ENCODE peak calls at places on chromosomes 5 and 9, in four cellular contexts. H is GM12878, O is K562, F is HL-60. J is an unnamed sample.

GRCh38 chr5:168270446-168270845 is 21.0 kb upstream of the WWC1 start:
- DNase-seq in H (no peak), O (no peak), F (no peak), J (no peak)

GRCh38 chr5:133732536-133732935 is 120.2 kb upstream of the FSTL4 start:
- DNase-seq in H (no peak), O (no peak), F (no peak), J (no peak)

GRCh38 chr5:178304761-178305645 is 72.4 kb upstream of the PHYKPL start:
- DNase-seq in H (no peak), O (no peak), F (no peak), J (no peak)

GRCh38 chr9:114287001-114287762 is 35.7 kb upstream of the ORM1 start:
- DNase-seq in H (no peak), O (no peak), F (no peak), J (no peak)

GRCh38 chr5:9112520-9113291 is 433.2 kb downstream of the SEMA5A start:
- DNase-seq in H (no peak), O (no peak), F (no peak), J (no peak)

GRCh38 chr9:114953917-114954316 is 23.5 kb upstream of the TNFSF8 start:
- DNase-seq in H (no peak), O (no peak), F (peak; percentile 84), J (no peak)

GRCh38 chr5:42970636-42971559 is 69.2 kb downstream of the ANXA2R start:
- DNase-seq in H (no peak), O (no peak), F (no peak), J (no peak)

GRCh38 chr5:67623078-67623477 is 426.5 kb upstream of the CD180 start:
- DNase-seq in H (no peak), O (no peak), F (no peak), J (no peak)

GRCh38 chr9:35272989-35273388 is 111.2 kb downstream of the UNC13B start:
- DNase-seq in H (no peak), O (no peak), F (no peak), J (no peak)

GRCh38 chr5:35777358-35778087 is 79.2 kb upstream of the IL7R start:
- DNase-seq in H (no peak), O (peak; percentile 56), F (peak; percentile 70), J (no peak)

GRCh38 chr5:102722930-102723329 is 32.2 kb upstream of the PAM start:
- DNase-seq in H (no peak), O (no peak), F (no peak), J (no peak)

GRCh38 chr5:96661841-96662724 is at the start of gene CAST:
- DNase-seq in H (peak; percentile 73), O (peak; percentile 25), F (peak; percentile 54), J (peak; percentile 71)

GRCh38 chr5:73981696-73982095 is 355.7 kb downstream of the ARHGEF28 start:
- DNase-seq in H (no peak), O (no peak), F (no peak), J (no peak)

GRCh38 chr5:170267431-170268152 is 30.0 kb downstream of the LCP2 start:
- DNase-seq in H (peak; percentile 34), O (peak; percentile 80), F (peak; percentile 80), J (peak; percentile 75)

GRCh38 chr5:57195060-57195459 is 21.2 kb downstream of the GPBP1 start:
- DNase-seq in H (no peak), O (no peak), F (no peak), J (no peak)

GRCh38 chr9:69385474-69386091 is 60.6 kb downstream of the ENTREP1 start:
- DNase-seq in H (no peak), O (no peak), F (no peak), J (no peak)

GRCh38 chr5:61933787-61934626 is 372.0 kb upstream of the KIF2A start:
- DNase-seq in H (peak; percentile 7), O (peak; percentile 14), F (peak; percentile 2), J (no peak)

GRCh38 chr5:27191786-27192505 is 153.6 kb upstream of the CDH9 start:
- DNase-seq in H (no peak), O (no peak), F (no peak), J (no peak)

GRCh38 chr9:35163413-35163812 is 1.6 kb downstream of the UNC13B start:
- DNase-seq in H (no peak), O (no peak), F (no peak), J (no peak)

GRCh38 chr5:71810023-71810422 is 90.9 kb downstream of the CARTPT start:
- DNase-seq in H (no peak), O (no peak), F (no peak), J (no peak)

GRCh38 chr9:130467371-130467770 is 22.6 kb downstream of the ASS1 start:
- DNase-seq in H (no peak), O (no peak), F (no peak), J (no peak)

GRCh38 chr5:154145268-154145667 is 45.3 kb upstream of the GALNT10 start:
- DNase-seq in H (no peak), O (no peak), F (no peak), J (no peak)

GRCh38 chr5:141876628-141877477 is 1.4 kb downstream of the PCDH1 start:
- DNase-seq in H (no peak), O (no peak), F (no peak), J (no peak)

GRCh38 chr5:172624996-172625939 is 15.8 kb upstream of the NEURL1B start:
- DNase-seq in H (no peak), O (no peak), F (no peak), J (no peak)

GRCh38 chr9:38619556-38620447 is 594 bp downstream of the ANKRD18A start:
- DNase-seq in H (no peak), O (no peak), F (peak; percentile 44), J (no peak)

GRCh38 chr9:8134629-8135028 is 335.1 kb upstream of the DMAC1 start:
- DNase-seq in H (no peak), O (no peak), F (no peak), J (no peak)

GRCh38 chr5:53418844-53419243 is 61.6 kb upstream of the FST start:
- DNase-seq in H (no peak), O (no peak), F (no peak), J (no peak)

GRCh38 chr5:92822183-92822582 is 758.8 kb downstream of the NR2F1-AS1 start:
- DNase-seq in H (no peak), O (no peak), F (no peak), J (no peak)

GRCh38 chr5:962801-963200 is 45.8 kb upstream of the NKD2 start:
- DNase-seq in H (no peak), O (no peak), F (no peak), J (no peak)

GRCh38 chr9:78032599-78033457 is 1.2 kb upstream of the GNAQ start:
- DNase-seq in H (no peak), O (no peak), F (peak; percentile 44), J (no peak)

GRCh38 chr9:19161257-19162025 is 34.1 kb upstream of the PLIN2 start:
- DNase-seq in H (peak; percentile 74), O (peak; percentile 25), F (peak; percentile 89), J (peak; percentile 18)

GRCh38 chr5:375921-376871 is 54.7 kb downstream of the AHRR start:
- DNase-seq in H (no peak), O (no peak), F (peak; percentile 1), J (no peak)

GRCh38 chr5:191036-191948 is at the start of gene LRRC14B:
- DNase-seq in H (no peak), O (no peak), F (peak; percentile 25), J (peak; percentile 65)

GRCh38 chr5:122332589-122333555 is 20.8 kb downstream of the SNCAIP start:
- DNase-seq in H (no peak), O (no peak), F (no peak), J (no peak)
- TF ChIP-seq SPI1 in H (no peak), O (no peak), F (no peak), J (no peak)

DNA sequence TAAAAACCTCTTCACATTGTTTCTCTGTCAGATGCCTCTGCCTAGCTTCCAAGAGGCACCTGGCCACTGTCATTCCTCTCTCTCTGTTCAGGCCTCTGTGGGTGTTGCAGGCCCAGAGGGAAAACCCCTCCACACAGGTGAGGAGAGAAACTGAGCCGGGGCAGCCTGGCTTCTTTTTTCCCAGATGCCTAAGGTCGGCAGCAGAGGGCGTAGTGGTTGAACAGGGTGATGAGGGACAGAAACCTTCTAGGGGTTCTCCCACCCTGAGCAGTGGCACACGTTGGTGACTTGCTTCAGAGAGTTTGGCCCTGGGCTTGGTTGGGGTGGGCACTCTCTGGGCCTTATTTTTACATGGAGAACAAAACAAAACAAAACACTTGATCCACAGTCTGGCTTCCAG is 12.2 kb downstream of the IL9 start:
- DNase-seq in H (no peak), O (peak; percentile 23), F (no peak), J (peak; percentile 25)
- TF ChIP-seq SPI1 in H (no peak), O (no peak), F (no peak), J (no peak)

GRCh38 chr5:116992681-116993080 is 418.1 kb upstream of the SEMA6A start:
- DNase-seq in H (no peak), O (no peak), F (no peak), J (no peak)

GRCh38 chr5:116990010-116990409 is 415.4 kb upstream of the SEMA6A start:
- DNase-seq in H (no peak), O (no peak), F (no peak), J (no peak)
- TF ChIP-seq SPI1 in H (no peak), O (no peak), F (no peak), J (no peak)

DNA sequence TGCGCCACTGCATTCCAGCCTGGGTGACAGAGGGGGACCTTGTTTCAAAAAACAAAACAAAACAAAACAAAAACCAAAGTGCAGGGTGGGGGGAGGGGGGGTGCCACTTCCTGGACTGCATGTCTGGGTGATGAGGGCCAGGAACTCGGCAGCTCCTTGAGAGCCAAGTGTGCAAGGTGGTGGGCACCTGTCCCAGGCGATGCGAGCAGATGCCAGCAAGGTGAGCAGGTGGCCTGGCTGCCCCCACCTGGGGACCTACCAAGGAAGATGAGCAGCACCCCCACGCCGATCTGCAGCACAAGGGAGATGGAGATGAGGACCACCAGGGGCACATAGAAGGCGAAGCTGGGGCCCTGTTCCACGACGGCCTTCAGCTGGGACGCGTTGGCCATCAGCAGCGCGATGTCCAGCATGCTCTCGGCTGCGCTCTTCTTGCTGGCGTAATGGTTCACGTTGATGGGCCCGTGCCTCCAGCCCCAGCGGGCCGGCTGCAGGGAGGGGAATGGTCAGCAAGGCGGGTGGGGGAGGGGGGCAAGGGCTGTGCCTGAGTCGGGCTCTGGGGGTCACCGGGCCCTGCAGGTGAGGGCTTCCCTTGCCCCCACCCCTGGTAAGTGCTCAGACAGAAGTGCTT is 7.8 kb downstream of the NINJ1 start:
- DNase-seq in H (no peak), O (no peak), F (no peak), J (peak; percentile 32)
- TF ChIP-seq SPI1 in H (no peak), O (no peak), F (no peak), J (no peak)

GRCh38 chr5:142922223-142922952 is 152.2 kb downstream of the ARHGAP26 start:
- DNase-seq in H (peak; percentile 21), O (peak; percentile 17), F (no peak), J (no peak)
- TF ChIP-seq SPI1 in H (no peak), O (no peak), F (no peak), J (no peak)

GRCh38 chr9:108212179-108212578 is 643.6 kb downstream of the ACTL7B start:
- DNase-seq in H (no peak), O (no peak), F (no peak), J (no peak)
- TF ChIP-seq SPI1 in H (no peak), O (no peak), F (no peak), J (no peak)